ENCODE peak calls at places on chromosomes 4 and X, in six cellular contexts. I is fibroblast of lung; N is naive thymus-derived CD8-positive, alpha-beta T cell; T is myocyte; G is NCI-H1417; V is AG08396. R is an unnamed sample.

GRCh38 chrX:44946771-44947170 is 73.8 kb downstream of the KDM6A start:
- DNase-seq in I (peak), N (no peak), T (peak), G (no peak), V (no peak), R (peak)

GRCh38 chr4:147118523-147118922 is 172.9 kb upstream of the TTC29 start:
- DNase-seq in I (peak), N (no peak), T (peak), G (no peak), V (peak), R (no peak)

GRCh38 chrX:50198348-50198747 is 2.5 kb downstream of the AKAP4 start:
- DNase-seq in I (no peak), N (no peak), T (no peak), G (no peak), V (no peak), R (no peak)

GRCh38 chr4:143762511-143762910 is 62.0 kb upstream of the FREM3 start:
- DNase-seq in I (no peak), N (no peak), T (no peak), G (no peak), V (no peak), R (no peak)

GRCh38 chr4:2808001-2808400 is 15.1 kb downstream of the SH3BP2 start:
- DNase-seq in I (no peak), N (no peak), T (no peak), G (no peak), V (no peak), R (no peak)

GRCh38 chr4:155639674-155640529 is 26.7 kb upstream of the GUCY1A1 start:
- DNase-seq in I (no peak), N (no peak), T (no peak), G (no peak), V (no peak), R (no peak)

GRCh38 chr4:148341980-148342800 is 100.0 kb downstream of the NR3C2 start:
- DNase-seq in I (no peak), N (no peak), T (no peak), G (no peak), V (no peak), R (no peak)

GRCh38 chr4:187084696-187085095 is 361.0 kb upstream of the FAT1 start:
- DNase-seq in I (no peak), N (no peak), T (no peak), G (no peak), V (no peak), R (no peak)

GRCh38 chrX:46203115-46203514 is 342.1 kb downstream of the ZNF674 start:
- DNase-seq in I (no peak), N (no peak), T (peak), G (no peak), V (no peak), R (peak)

GRCh38 chrX:47358387-47359065 is 11.9 kb upstream of the ZNF157 start:
- DNase-seq in I (no peak), N (peak), T (no peak), G (no peak), V (no peak), R (no peak)

GRCh38 chr4:14827111-14827510 is 175.2 kb upstream of the CPEB2 start:
- DNase-seq in I (peak), N (no peak), T (no peak), G (no peak), V (no peak), R (no peak)

GRCh38 chr4:108181704-108182103 is 13.0 kb upstream of the LEF1 start:
- DNase-seq in I (no peak), N (no peak), T (no peak), G (no peak), V (no peak), R (no peak)

GRCh38 chrX:122279746-122280145 is 904.3 kb upstream of the GRIA3 start:
- DNase-seq in I (no peak), N (no peak), T (no peak), G (no peak), V (no peak), R (no peak)

GRCh38 chrX:118530537-118530936 is 34.9 kb downstream of the DOCK11 start:
- DNase-seq in I (peak), N (no peak), T (peak), G (no peak), V (no peak), R (peak)

GRCh38 chr4:80072607-80073361 is at the start of gene ANTXR2:
- DNase-seq in I (peak), N (peak), T (peak), G (peak), V (peak), R (peak)